ENCODE peak calls at places on chromosomes 4 and X, in five cellular contexts. One of them, this sample, is unnamed.

GRCh38 chr4:29081230-29081955 is 1638.8 kb upstream of the PCDH7 start:
- DNase-seq in breast epithelium: no peak
- DNase-seq in fibroblast of lung: peak; percentile 56
- DNase-seq in cardiac muscle cell: no peak
- DNase-seq in tibial artery: no peak
- DNase-seq in this sample: no peak

GRCh38 chrX:133045986-133046385 is 50.9 kb downstream of the USP26 start:
- DNase-seq in breast epithelium: no peak
- DNase-seq in tibial artery: no peak
- DNase-seq in cardiac muscle cell: peak; percentile 29
- DNase-seq in fibroblast of lung: peak; percentile 12
- DNase-seq in this sample: no peak

GRCh38 chr4:184961693-184962092 is 56.6 kb upstream of the HELT start:
- DNase-seq in cardiac muscle cell: no peak
- DNase-seq in breast epithelium: no peak
- DNase-seq in fibroblast of lung: no peak
- DNase-seq in tibial artery: no peak
- DNase-seq in this sample: no peak

GRCh38 chr4:92968556-92968955 is 664.8 kb downstream of the GRID2 start:
- DNase-seq in tibial artery: no peak
- DNase-seq in cardiac muscle cell: no peak
- DNase-seq in breast epithelium: no peak
- DNase-seq in fibroblast of lung: no peak
- DNase-seq in this sample: no peak

GRCh38 chrX:153032397-153033118 is 23.7 kb upstream of the PNMA3 start:
- DNase-seq in cardiac muscle cell: peak; percentile 57
- DNase-seq in tibial artery: peak; percentile 46
- DNase-seq in breast epithelium: peak; percentile 69
- DNase-seq in fibroblast of lung: peak; percentile 33
- DNase-seq in this sample: peak; percentile 84

GRCh38 chr4:82770607-82771006 is 28.0 kb downstream of the SCD5 start:
- DNase-seq in cardiac muscle cell: no peak
- DNase-seq in tibial artery: no peak
- DNase-seq in breast epithelium: no peak
- DNase-seq in fibroblast of lung: no peak
- DNase-seq in this sample: no peak

GRCh38 chr4:1413221-1413663 is 7.0 kb upstream of the NKX1-1 start:
- DNase-seq in cardiac muscle cell: no peak
- DNase-seq in breast epithelium: peak; percentile 43
- DNase-seq in fibroblast of lung: no peak
- DNase-seq in tibial artery: no peak
- DNase-seq in this sample: peak; percentile 28

GRCh38 chrX:10636851-10637250 is 16.5 kb upstream of the MID1 start:
- DNase-seq in fibroblast of lung: peak; percentile 30
- DNase-seq in tibial artery: no peak
- DNase-seq in breast epithelium: no peak
- DNase-seq in cardiac muscle cell: no peak
- DNase-seq in this sample: no peak

GRCh38 chrX:102697506-102697905 is 14.7 kb upstream of the GPRASP2 start:
- DNase-seq in tibial artery: no peak
- DNase-seq in cardiac muscle cell: no peak
- DNase-seq in breast epithelium: no peak
- DNase-seq in fibroblast of lung: peak; percentile 62
- DNase-seq in this sample: no peak

GRCh38 chr4:121165206-121165605 is 1.1 kb upstream of the TNIP3 start:
- DNase-seq in breast epithelium: no peak
- DNase-seq in tibial artery: no peak
- DNase-seq in cardiac muscle cell: no peak
- DNase-seq in fibroblast of lung: no peak
- DNase-seq in this sample: no peak

GRCh38 chr4:54998991-54999390 is 126.4 kb downstream of the KDR start:
- DNase-seq in cardiac muscle cell: peak; percentile 8
- DNase-seq in tibial artery: no peak
- DNase-seq in breast epithelium: no peak
- DNase-seq in fibroblast of lung: peak; percentile 64
- DNase-seq in this sample: no peak

GRCh38 chr4:102319594-102319993 is 25.7 kb downstream of the SLC39A8 start:
- DNase-seq in breast epithelium: no peak
- DNase-seq in fibroblast of lung: no peak
- DNase-seq in tibial artery: no peak
- DNase-seq in cardiac muscle cell: no peak
- DNase-seq in this sample: no peak

GRCh38 chr4:155967098-155967497 is 13.4 kb upstream of the CTSO start:
- DNase-seq in tibial artery: no peak
- DNase-seq in fibroblast of lung: peak; percentile 38
- DNase-seq in cardiac muscle cell: no peak
- DNase-seq in breast epithelium: no peak
- DNase-seq in this sample: no peak

GRCh38 chr4:41102360-41103092 is 111.8 kb downstream of the APBB2 start:
- DNase-seq in fibroblast of lung: no peak
- DNase-seq in tibial artery: no peak
- DNase-seq in cardiac muscle cell: no peak
- DNase-seq in breast epithelium: no peak
- DNase-seq in this sample: no peak

GRCh38 chr4:110163327-110164070 is 34.9 kb downstream of the ELOVL6 start:
- DNase-seq in tibial artery: no peak
- DNase-seq in cardiac muscle cell: no peak
- DNase-seq in breast epithelium: no peak
- DNase-seq in fibroblast of lung: peak; percentile 73
- DNase-seq in this sample: no peak

GRCh38 chrX:3384330-3384729 is 37.9 kb upstream of the MXRA5 start:
- DNase-seq in tibial artery: no peak
- DNase-seq in cardiac muscle cell: no peak
- DNase-seq in fibroblast of lung: no peak
- DNase-seq in breast epithelium: no peak
- DNase-seq in this sample: no peak

GRCh38 chrX:17376381-17377046 is 1.5 kb downstream of the NHS start:
- DNase-seq in tibial artery: peak; percentile 21
- DNase-seq in breast epithelium: no peak
- DNase-seq in cardiac muscle cell: peak; percentile 8
- DNase-seq in fibroblast of lung: no peak
- DNase-seq in this sample: peak; percentile 73

GRCh38 chr4:288891-289290 is 16.4 kb downstream of the ZNF732 start:
- DNase-seq in breast epithelium: no peak
- DNase-seq in tibial artery: no peak
- DNase-seq in fibroblast of lung: peak; percentile 4
- DNase-seq in cardiac muscle cell: no peak
- DNase-seq in this sample: no peak

GRCh38 chr4:17347445-17347844 is 164.4 kb downstream of the QDPR start:
- DNase-seq in fibroblast of lung: peak; percentile 28
- DNase-seq in tibial artery: no peak
- DNase-seq in cardiac muscle cell: peak; percentile 36
- DNase-seq in breast epithelium: no peak
- DNase-seq in this sample: no peak

GRCh38 chr4:2823671-2824328 is 19.8 kb upstream of the ADD1 start:
- DNase-seq in tibial artery: no peak
- DNase-seq in cardiac muscle cell: no peak
- DNase-seq in breast epithelium: no peak
- DNase-seq in fibroblast of lung: no peak
- DNase-seq in this sample: peak; percentile 57

GRCh38 chr4:2356123-2357069 is 62.0 kb downstream of the ZFYVE28 start:
- DNase-seq in cardiac muscle cell: no peak
- DNase-seq in breast epithelium: peak; percentile 31
- DNase-seq in fibroblast of lung: no peak
- DNase-seq in tibial artery: no peak
- DNase-seq in this sample: peak; percentile 48

GRCh38 chrX:148416931-148417330 is 83.5 kb upstream of the AFF2 start:
- DNase-seq in cardiac muscle cell: no peak
- DNase-seq in breast epithelium: no peak
- DNase-seq in fibroblast of lung: no peak
- DNase-seq in tibial artery: no peak
- DNase-seq in this sample: no peak

GRCh38 chr4:101055392-101055791 is 291.9 kb downstream of the PPP3CA start:
- DNase-seq in breast epithelium: no peak
- DNase-seq in tibial artery: no peak
- DNase-seq in cardiac muscle cell: no peak
- DNase-seq in fibroblast of lung: no peak
- DNase-seq in this sample: no peak

GRCh38 chr4:142475663-142476062 is 370.4 kb downstream of the INPP4B start:
- DNase-seq in breast epithelium: no peak
- DNase-seq in fibroblast of lung: peak; percentile 56
- DNase-seq in cardiac muscle cell: no peak
- DNase-seq in tibial artery: no peak
- DNase-seq in this sample: no peak

GRCh38 chr4:6701371-6701770 is 7.7 kb downstream of the S100P start:
- DNase-seq in cardiac muscle cell: no peak
- DNase-seq in fibroblast of lung: no peak
- DNase-seq in tibial artery: no peak
- DNase-seq in breast epithelium: no peak
- DNase-seq in this sample: no peak

GRCh38 chr4:102817021-102817605 is 10.2 kb downstream of the UBE2D3 start:
- DNase-seq in cardiac muscle cell: no peak
- DNase-seq in tibial artery: no peak
- DNase-seq in breast epithelium: no peak
- DNase-seq in fibroblast of lung: peak; percentile 31
- DNase-seq in this sample: no peak

GRCh38 chr4:7037425-7037824 is 5.7 kb upstream of the TADA2B start:
- DNase-seq in cardiac muscle cell: no peak
- DNase-seq in breast epithelium: no peak
- DNase-seq in tibial artery: no peak
- DNase-seq in fibroblast of lung: no peak
- DNase-seq in this sample: no peak

GRCh38 chr4:171812377-171813194 is 618 bp upstream of the GALNTL6 start:
- DNase-seq in cardiac muscle cell: peak; percentile 15
- DNase-seq in tibial artery: no peak
- DNase-seq in breast epithelium: no peak
- DNase-seq in fibroblast of lung: no peak
- DNase-seq in this sample: peak; percentile 56

GRCh38 chr4:81786770-81787169 is 315.1 kb upstream of the RASGEF1B start:
- DNase-seq in tibial artery: no peak
- DNase-seq in fibroblast of lung: no peak
- DNase-seq in breast epithelium: no peak
- DNase-seq in cardiac muscle cell: no peak
- DNase-seq in this sample: no peak

GRCh38 chr4:31592293-31592692 is 872.1 kb downstream of the PCDH7 start:
- DNase-seq in cardiac muscle cell: no peak
- DNase-seq in breast epithelium: no peak
- DNase-seq in fibroblast of lung: no peak
- DNase-seq in tibial artery: no peak
- DNase-seq in this sample: no peak

GRCh38 chr4:105296672-105297071 is 150.0 kb downstream of the TET2 start:
- DNase-seq in fibroblast of lung: no peak
- DNase-seq in cardiac muscle cell: no peak
- DNase-seq in breast epithelium: no peak
- DNase-seq in tibial artery: no peak
- DNase-seq in this sample: no peak

GRCh38 chr4:85842540-85842939 is 367.6 kb downstream of the ARHGAP24 start:
- DNase-seq in breast epithelium: no peak
- DNase-seq in fibroblast of lung: peak; percentile 41
- DNase-seq in tibial artery: peak; percentile 58
- DNase-seq in cardiac muscle cell: no peak
- DNase-seq in this sample: no peak

GRCh38 chr4:99062120-99062519 is 26.5 kb downstream of the ADH5 start:
- DNase-seq in cardiac muscle cell: peak; percentile 73
- DNase-seq in tibial artery: no peak
- DNase-seq in fibroblast of lung: no peak
- DNase-seq in breast epithelium: no peak
- DNase-seq in this sample: no peak

GRCh38 chr4:27024807-27025206 is 164.2 kb downstream of the STIM2 start:
- DNase-seq in breast epithelium: no peak
- DNase-seq in fibroblast of lung: no peak
- DNase-seq in tibial artery: no peak
- DNase-seq in cardiac muscle cell: peak; percentile 48
- DNase-seq in this sample: no peak

GRCh38 chr4:177079327-177079726 is 230.3 kb upstream of the NEIL3 start:
- DNase-seq in tibial artery: no peak
- DNase-seq in fibroblast of lung: no peak
- DNase-seq in cardiac muscle cell: no peak
- DNase-seq in breast epithelium: no peak
- DNase-seq in this sample: no peak

GRCh38 chr4:16516796-16517413 is 290.6 kb upstream of the TAPT1 start:
- DNase-seq in breast epithelium: no peak
- DNase-seq in cardiac muscle cell: peak; percentile 70
- DNase-seq in tibial artery: peak; percentile 28
- DNase-seq in fibroblast of lung: peak; percentile 82
- DNase-seq in this sample: no peak

GRCh38 chr4:94758141-94758699 is 465 bp downstream of the BMPR1B start:
- DNase-seq in fibroblast of lung: no peak
- DNase-seq in tibial artery: peak; percentile 46
- DNase-seq in breast epithelium: no peak
- DNase-seq in cardiac muscle cell: no peak
- DNase-seq in this sample: peak; percentile 68

DNA sequence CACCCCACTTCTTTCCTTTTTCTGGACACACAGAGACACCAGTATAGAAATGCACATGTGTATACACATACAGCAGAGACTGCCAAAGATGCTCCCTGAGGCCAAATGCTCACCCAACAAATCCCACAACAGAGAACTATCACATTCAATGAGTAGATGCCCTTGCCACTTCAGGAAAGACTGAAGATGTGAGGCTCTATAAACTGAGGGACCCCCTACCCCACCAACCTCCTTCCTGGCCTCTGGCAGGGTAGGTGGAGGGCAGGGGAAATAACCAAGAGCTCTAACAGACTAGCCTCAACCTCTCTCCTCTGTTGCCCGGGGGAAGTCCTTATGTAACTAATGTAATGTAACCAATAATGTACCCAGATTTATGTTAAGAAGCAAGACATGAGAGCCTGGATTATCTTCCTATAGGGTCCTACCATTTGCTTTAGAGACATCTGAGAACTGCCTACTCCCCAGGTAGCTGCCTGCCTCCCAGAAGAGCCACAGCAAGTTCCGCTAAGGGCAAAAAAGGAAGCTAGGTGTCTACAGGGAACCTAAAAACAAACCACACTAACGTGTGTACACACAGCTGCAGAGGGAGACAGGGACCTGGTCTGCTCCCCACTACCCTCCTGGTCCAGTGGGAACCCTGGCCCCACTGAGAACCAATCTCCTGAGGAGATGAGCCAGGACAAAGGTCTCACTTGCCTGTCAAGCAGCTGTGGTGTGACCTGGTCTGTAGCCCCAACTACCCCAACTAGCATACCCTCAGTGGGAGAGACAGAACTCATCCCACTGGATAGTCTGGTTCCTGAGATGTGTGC is 17.8 kb downstream of the OTUD5 start:
- DNase-seq in breast epithelium: no peak
- DNase-seq in tibial artery: no peak
- DNase-seq in cardiac muscle cell: no peak
- DNase-seq in fibroblast of lung: no peak
- DNase-seq in this sample: no peak
- H3K27ac ChIP-seq in breast epithelium: peak overlapping the region; percentile 7
- H3K27ac ChIP-seq in tibial artery: no peak overlapping the region
- H3K27ac ChIP-seq in cardiac muscle cell: no peak overlapping the region
- H3K27ac ChIP-seq in fibroblast of lung: no peak overlapping the region
- H3K27ac ChIP-seq in this sample: no peak overlapping the region

GRCh38 chr4:145936142-145937020 is 2.2 kb downstream of the ZNF827 start:
- DNase-seq in breast epithelium: peak; percentile 76
- DNase-seq in tibial artery: peak; percentile 51
- DNase-seq in fibroblast of lung: peak; percentile 74
- DNase-seq in cardiac muscle cell: peak; percentile 92
- DNase-seq in this sample: peak; percentile 85
- TF ChIP-seq CTCF in breast epithelium: peak; percentile 20
- TF ChIP-seq CTCF in tibial artery: peak; percentile 18
- TF ChIP-seq CTCF in fibroblast of lung: no peak
- TF ChIP-seq CTCF in cardiac muscle cell: peak; percentile 32
- TF ChIP-seq CTCF in this sample: no peak

GRCh38 chrX:7093305-7093704 is 54.2 kb upstream of the STS start:
- DNase-seq in fibroblast of lung: no peak
- DNase-seq in tibial artery: no peak
- DNase-seq in breast epithelium: no peak
- DNase-seq in cardiac muscle cell: no peak
- DNase-seq in this sample: no peak
- H3K4me1 ChIP-seq in fibroblast of lung: no peaks in the 10 kb centered on the region
- H3K4me1 ChIP-seq in tibial artery: no peaks in the 10 kb centered on the region
- H3K4me1 ChIP-seq in breast epithelium: no peaks in the 10 kb centered on the region
- H3K4me1 ChIP-seq in cardiac muscle cell: no peaks in the 10 kb centered on the region
- H3K4me1 ChIP-seq in this sample: no peaks in the 10 kb centered on the region

GRCh38 chrX:67544281-67544680 is 460 bp downstream of the AR start:
- DNase-seq in breast epithelium: no peak
- DNase-seq in fibroblast of lung: peak; percentile 19
- DNase-seq in cardiac muscle cell: peak; percentile 40
- DNase-seq in tibial artery: peak; percentile 22
- DNase-seq in this sample: peak; percentile 65
- H3K27ac ChIP-seq in breast epithelium: peak overlapping the region; percentile 22
- H3K27ac ChIP-seq in fibroblast of lung: no peak overlapping the region
- H3K27ac ChIP-seq in cardiac muscle cell: no peak overlapping the region
- H3K27ac ChIP-seq in tibial artery: peak overlapping the region; percentile 84
- H3K27ac ChIP-seq in this sample: peak overlapping the region; percentile 81

This sample was measured in sigmoid colon.